ENCODE peak calls at places on chromosomes 16 and 17, in ten cellular contexts. K is stimulated activated CD8-positive, alpha-beta memory T cell treated with anti-CD3 and anti-CD28 coated beads, Interleukin-7, amount 100 ng/mL, for 1 hour; J is HuH-7.5; I is RPMI7951; E is GM12891; L is HFFc6; U is H9; F is dorsolateral prefrontal cortex; M is neural progenitor cell; W is stimulated activated CD4-positive, alpha-beta T cell treated with anti-CD3 and anti-CD28 coated beads, Interleukin-1b, Interleukin-23, amount 100 ng/mL, for 24 hours. D is an unnamed sample.

GRCh38 chr16:66947302-66948033 is 12.2 kb downstream of the CES2 start:
- DNase-seq in W (peak; percentile 68), M (peak; percentile 72), K (peak; percentile 67), L (peak; percentile 83), J (peak; percentile 84), E (peak; percentile 67), I (peak; percentile 83), F (peak; percentile 75), U (peak; percentile 82), D (peak; percentile 73)

GRCh38 chr17:73389411-73389810 is 77.6 kb upstream of the CDC42EP4 start:
- DNase-seq in I (no peak), K (no peak), U (no peak), F (no peak), L (no peak), W (no peak), M (no peak), E (no peak), J (no peak), D (no peak)

GRCh38 chr17:6670571-6670970 is 19.0 kb downstream of the C17orf100 start:
- DNase-seq in I (no peak), L (no peak), M (no peak), U (peak; percentile 17), J (no peak), K (no peak), E (no peak), F (no peak), W (no peak), D (no peak)

GRCh38 chr17:31688704-31689103 is 170.3 kb downstream of the COPRS start:
- DNase-seq in M (no peak), U (no peak), L (no peak), W (no peak), F (no peak), E (no peak), K (no peak), J (no peak), I (peak; percentile 51), D (no peak)

GRCh38 chr16:19898924-19899604 is 14.4 kb upstream of the GPRC5B start:
- DNase-seq in I (peak; percentile 50), W (no peak), K (no peak), J (peak; percentile 25), U (peak; percentile 71), L (peak; percentile 34), F (no peak), E (peak; percentile 49), M (peak; percentile 72), D (no peak)

GRCh38 chr17:60601443-60602384 is 1.7 kb downstream of the PPM1D start:
- DNase-seq in L (peak; percentile 71), W (no peak), U (peak; percentile 62), J (peak; percentile 91), M (peak; percentile 75), E (no peak), I (peak; percentile 71), F (no peak), K (peak; percentile 3), D (peak; percentile 12)

GRCh38 chr16:80623376-80623775 is 82.6 kb downstream of the DYNLRB2 start:
- DNase-seq in I (no peak), M (no peak), K (no peak), W (no peak), L (peak; percentile 6), J (no peak), F (no peak), U (no peak), E (no peak), D (no peak)

GRCh38 chr17:65332375-65332774 is 195.2 kb downstream of the RGS9 start:
- DNase-seq in K (no peak), F (no peak), L (peak; percentile 55), I (peak; percentile 43), W (no peak), U (no peak), M (no peak), E (no peak), J (no peak), D (no peak)

GRCh38 chr16:12569061-12569460 is 234.6 kb downstream of the CPPED1 start:
- DNase-seq in L (no peak), U (no peak), J (no peak), F (no peak), M (no peak), W (no peak), I (peak; percentile 11), K (no peak), E (no peak), D (no peak)

GRCh38 chr17:14664511-14664910 is 363.6 kb downstream of the HS3ST3B1 start:
- DNase-seq in E (no peak), L (no peak), M (peak; percentile 31), J (no peak), F (no peak), W (no peak), K (no peak), U (no peak), I (no peak), D (no peak)

GRCh38 chr17:1992541-1992940 is 32.6 kb downstream of the RTN4RL1 start:
- DNase-seq in J (no peak), W (no peak), M (no peak), F (no peak), U (no peak), K (no peak), L (no peak), E (no peak), I (no peak), D (no peak)

GRCh38 chr16:30602595-30603277 is 7.5 kb downstream of the ZNF689 start:
- DNase-seq in U (no peak), M (no peak), L (no peak), J (no peak), K (no peak), E (no peak), W (no peak), F (no peak), I (peak; percentile 51), D (no peak)

GRCh38 chr17:50763716-50764450 is 3.4 kb downstream of the ANKRD40CL start:
- DNase-seq in K (no peak), L (no peak), M (no peak), U (no peak), I (no peak), E (no peak), F (no peak), J (no peak), W (no peak), D (no peak)

GRCh38 chr17:18184143-18185007 is 747 bp downstream of the ALKBH5 start:
- DNase-seq in W (peak; percentile 56), K (peak; percentile 36), L (peak; percentile 33), J (no peak), U (peak; percentile 61), E (peak; percentile 37), I (no peak), F (peak; percentile 43), M (peak; percentile 68), D (peak; percentile 61)

GRCh38 chr16:78647019-78647418 is 547.6 kb downstream of the WWOX start:
- DNase-seq in F (no peak), K (no peak), E (no peak), M (no peak), U (no peak), J (no peak), L (no peak), I (no peak), W (no peak), D (no peak)

GRCh38 chr17:22507823-22508222 is 815.5 kb downstream of the KCNJ18 start:
- DNase-seq in U (no peak), K (no peak), J (no peak), W (no peak), E (no peak), L (no peak), M (no peak), F (no peak), I (no peak), D (no peak)

GRCh38 chr16:637081-638018 is 1.2 kb upstream of the METTL26 start:
- DNase-seq in I (peak; percentile 84), E (peak; percentile 99), W (peak; percentile 86), F (peak; percentile 86), L (no peak), M (peak; percentile 73), K (peak; percentile 77), J (peak; percentile 98), U (peak; percentile 90), D (no peak)

GRCh38 chr16:22968931-22969330 is 155.0 kb downstream of the HS3ST2 start:
- DNase-seq in K (no peak), U (no peak), L (no peak), I (no peak), E (no peak), J (no peak), W (no peak), F (no peak), M (no peak), D (no peak)

GRCh38 chr16:82044585-82044911 is 9.5 kb downstream of the HSD17B2 start:
- DNase-seq in M (no peak), K (no peak), U (no peak), E (no peak), J (no peak), L (no peak), F (no peak), I (peak; percentile 65), W (no peak), D (no peak)

GRCh38 chr17:3663102-3664011 is 5.0 kb downstream of the TAX1BP3 start:
- DNase-seq in K (no peak), J (no peak), M (no peak), F (no peak), I (no peak), W (no peak), E (no peak), U (peak; percentile 34), L (no peak), D (no peak)

GRCh38 chr16:27754788-27755690 is 205.1 kb downstream of the KATNIP start:
- DNase-seq in I (no peak), U (no peak), E (no peak), M (no peak), W (no peak), J (no peak), L (no peak), K (no peak), F (no peak), D (no peak)

GRCh38 chr16:26816885-26817571 is 249.7 kb upstream of the C16orf82 start:
- DNase-seq in M (no peak), I (peak; percentile 81), U (no peak), E (no peak), K (no peak), J (no peak), F (no peak), W (no peak), L (peak; percentile 40), D (no peak)

GRCh38 chr16:84663433-84664101 is 15.3 kb downstream of the KLHL36 start:
- DNase-seq in M (no peak), W (no peak), U (no peak), L (no peak), K (no peak), E (no peak), J (no peak), I (no peak), F (no peak), D (no peak)

GRCh38 chr17:43674394-43674793 is 12.7 kb upstream of the MEOX1 start:
- DNase-seq in F (no peak), U (no peak), E (no peak), M (no peak), L (no peak), I (no peak), K (no peak), W (no peak), J (no peak), D (no peak)

GRCh38 chr16:72999541-73000019 is 48.3 kb downstream of the ZFHX3 start:
- DNase-seq in W (no peak), K (no peak), E (no peak), I (no peak), L (no peak), M (no peak), F (no peak), J (no peak), U (no peak), D (no peak)

GRCh38 chr16:85113168-85113733 is 979 bp upstream of the CIBAR2 start:
- DNase-seq in U (no peak), L (no peak), J (no peak), I (no peak), K (no peak), E (no peak), W (no peak), M (no peak), F (no peak), D (no peak)

GRCh38 chr16:22235839-22236745 is 30.0 kb downstream of the EEF2K start:
- DNase-seq in U (no peak), K (no peak), I (no peak), L (no peak), W (no peak), M (no peak), F (no peak), J (no peak), E (no peak), D (no peak)

GRCh38 chr16:2514333-2515179 is 804 bp downstream of the ATP6V0C start:
- DNase-seq in W (peak; percentile 17), F (no peak), E (no peak), U (peak; percentile 39), J (no peak), K (no peak), L (no peak), I (no peak), M (peak; percentile 48), D (no peak)

D was measured in central memory CD8-positive, alpha-beta T cell.